ENCODE peak calls at places on chromosomes 5 and 9, in eight cellular contexts. A, W, X, K, U, J, T and Q are unnamed samples.

GRCh38 chr9:124708633-124709032 is 62.5 kb downstream of the NR6A1 start:
- DNase-seq in A (no peak), W (peak; percentile 31), X (peak; percentile 64), K (peak; percentile 33), U (peak; percentile 41), J (no peak), T (no peak), Q (no peak)

GRCh38 chr9:33263936-33264472 is 504 bp downstream of the BAG1 start:
- DNase-seq in A (peak; percentile 71), W (peak; percentile 25), X (peak; percentile 51), K (peak; percentile 38), U (no peak), J (peak; percentile 68), T (peak; percentile 54), Q (peak; percentile 25)

GRCh38 chr5:175380701-175381100 is 63.3 kb downstream of the DRD1 start:
- DNase-seq in A (no peak), W (no peak), X (no peak), K (no peak), U (no peak), J (no peak), T (no peak), Q (no peak)

GRCh38 chr9:128412120-128412790 is 8.4 kb upstream of the CERCAM start:
- DNase-seq in A (no peak), W (peak; percentile 30), X (peak; percentile 49), K (peak; percentile 44), U (peak; percentile 52), J (peak; percentile 61), T (peak; percentile 43), Q (peak; percentile 37)

GRCh38 chr5:22372376-22372775 is 480.8 kb downstream of the CDH12 start:
- DNase-seq in A (no peak), W (peak; percentile 2), X (peak; percentile 23), K (no peak), U (no peak), J (no peak), T (no peak), Q (no peak)

GRCh38 chr9:98740226-98740881 is 31.6 kb upstream of the GABBR2 start:
- DNase-seq in A (no peak), W (no peak), X (no peak), K (no peak), U (no peak), J (no peak), T (no peak), Q (no peak)

GRCh38 chr5:18220631-18221030 is 586.4 kb downstream of the TAF11L14 start:
- DNase-seq in A (no peak), W (peak; percentile 22), X (peak; percentile 2), K (no peak), U (no peak), J (no peak), T (no peak), Q (no peak)

GRCh38 chr5:154464435-154464834 is 13.6 kb downstream of the HAND1 start:
- DNase-seq in A (no peak), W (no peak), X (no peak), K (no peak), U (no peak), J (no peak), T (no peak), Q (no peak)

GRCh38 chr5:173782671-173783101 is 105.5 kb upstream of the CPEB4 start:
- DNase-seq in A (no peak), W (peak; percentile 27), X (peak; percentile 34), K (peak; percentile 29), U (no peak), J (no peak), T (no peak), Q (no peak)

GRCh38 chr5:53479656-53480473 is 564 bp upstream of the FST start:
- DNase-seq in A (peak; percentile 85), W (peak; percentile 37), X (peak; percentile 74), K (peak; percentile 57), U (peak; percentile 55), J (peak; percentile 61), T (peak; percentile 61), Q (peak; percentile 51)

GRCh38 chr9:1184146-1184545 is 134.0 kb downstream of the DMRT2 start:
- DNase-seq in A (no peak), W (peak; percentile 26), X (no peak), K (no peak), U (no peak), J (no peak), T (no peak), Q (no peak)

GRCh38 chr5:43063731-43064171 is 23.6 kb upstream of the ANXA2R start:
- DNase-seq in A (no peak), W (peak; percentile 66), X (peak; percentile 9), K (peak; percentile 30), U (peak; percentile 76), J (no peak), T (no peak), Q (peak; percentile 69)

GRCh38 chr9:133148351-133149129 is 15.2 kb downstream of the GBGT1 start:
- DNase-seq in A (no peak), W (peak; percentile 22), X (peak; percentile 70), K (no peak), U (no peak), J (peak; percentile 83), T (peak; percentile 70), Q (peak; percentile 31)

GRCh38 chr5:154421868-154422267 is 23.9 kb upstream of the SAP30L start:
- DNase-seq in A (no peak), W (peak; percentile 31), X (peak; percentile 30), K (no peak), U (peak; percentile 37), J (no peak), T (no peak), Q (peak; percentile 39)

GRCh38 chr9:120563044-120563443 is 16.9 kb downstream of the CDK5RAP2 start:
- DNase-seq in A (no peak), W (no peak), X (no peak), K (peak; percentile 10), U (no peak), J (peak; percentile 59), T (peak; percentile 33), Q (no peak)

GRCh38 chr9:136228107-136228875 is 17.3 kb downstream of the QSOX2 start:
- DNase-seq in A (no peak), W (peak; percentile 76), X (peak; percentile 82), K (peak; percentile 15), U (peak; percentile 68), J (no peak), T (no peak), Q (peak; percentile 75)

GRCh38 chr5:53334431-53334941 is 145.9 kb upstream of the FST start:
- DNase-seq in A (no peak), W (peak; percentile 79), X (peak; percentile 90), K (peak; percentile 81), U (no peak), J (no peak), T (no peak), Q (peak; percentile 79)

DNA sequence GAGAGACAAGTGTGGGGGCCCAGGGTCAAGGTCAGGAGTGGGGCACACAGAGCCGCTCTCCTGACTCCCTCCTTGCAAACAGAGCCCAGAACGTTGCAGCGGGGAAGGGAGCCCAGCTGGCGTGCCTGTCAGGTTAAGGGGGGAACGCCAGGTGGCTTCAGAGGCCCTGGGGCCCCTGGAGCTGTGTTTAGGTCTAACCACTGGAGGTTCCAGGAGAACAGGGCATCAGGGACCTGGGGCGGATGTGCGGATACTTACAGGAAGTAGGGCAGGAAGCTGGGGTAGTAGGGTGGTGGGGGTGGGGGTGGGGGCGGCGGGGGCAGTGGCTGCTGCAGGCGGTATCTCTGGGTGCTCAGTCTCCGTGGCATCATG is 7.4 kb downstream of the RNF44 start:
- DNase-seq in A (no peak), W (no peak), X (no peak), K (no peak), U (no peak), J (no peak), T (no peak), Q (no peak)
- H3K4me3 ChIP-seq in A (no peak overlapping the region), W (no peak overlapping the region), X (no peak overlapping the region), K (no peak overlapping the region), U (no peak overlapping the region), J (peak overlapping the region; percentile 22), T (no peak overlapping the region), Q (no peak overlapping the region)

GRCh38 chr9:114929166-114929565 is 1.2 kb downstream of the TNFSF8 start:
- DNase-seq in A (no peak), W (no peak), X (no peak), K (no peak), U (no peak), J (no peak), T (no peak), Q (no peak)
- H3K4me3 ChIP-seq in A (no peak overlapping the region), W (no peak overlapping the region), X (no peak overlapping the region), K (no peak overlapping the region), U (no peak overlapping the region), J (peak overlapping the region; percentile 53), T (no peak overlapping the region), Q (no peak overlapping the region)

GRCh38 chr9:114034663-114035062 is 43.4 kb downstream of the AMBP start:
- DNase-seq in A (peak; percentile 32), W (no peak), X (no peak), K (no peak), U (no peak), J (no peak), T (no peak), Q (no peak)
- H3K4me3 ChIP-seq in A (no peak overlapping the region), W (no peak overlapping the region), X (no peak overlapping the region), K (no peak overlapping the region), U (no peak overlapping the region), J (no peak overlapping the region), T (no peak overlapping the region), Q (no peak overlapping the region)

GRCh38 chr5:80134879-80135278 is 99.7 kb downstream of the THBS4 start:
- DNase-seq in A (no peak), W (no peak), X (no peak), K (no peak), U (no peak), J (no peak), T (no peak), Q (no peak)
- H3K4me3 ChIP-seq in A (no peak overlapping the region), W (no peak overlapping the region), X (no peak overlapping the region), K (no peak overlapping the region), U (no peak overlapping the region), J (no peak overlapping the region), T (no peak overlapping the region), Q (no peak overlapping the region)

DNA sequence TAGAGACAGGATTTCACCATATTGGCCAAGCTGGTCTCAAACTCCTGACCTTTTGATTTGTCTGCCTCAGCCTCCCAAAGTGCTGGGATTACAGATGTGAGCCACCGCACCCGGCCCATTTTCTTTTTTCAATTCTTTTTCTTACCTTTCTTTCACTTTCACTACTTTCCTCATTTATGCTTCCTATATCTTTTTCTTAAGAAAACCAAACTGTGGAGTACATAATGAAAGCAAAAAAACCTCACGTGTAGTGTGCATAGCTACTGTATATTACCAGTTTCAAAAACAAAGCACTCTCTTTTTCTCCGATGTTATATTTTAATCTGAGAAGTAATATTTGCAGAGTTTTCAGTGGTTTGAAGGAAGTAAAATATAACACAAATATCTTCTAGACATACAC is 8.0 kb upstream of the CAST start:
- DNase-seq in A (no peak), W (no peak), X (no peak), K (no peak), U (no peak), J (no peak), T (no peak), Q (no peak)
- H3K4me3 ChIP-seq in A (no peak overlapping the region), W (no peak overlapping the region), X (no peak overlapping the region), K (no peak overlapping the region), U (no peak overlapping the region), J (no peak overlapping the region), T (no peak overlapping the region), Q (no peak overlapping the region)